ENCODE peak calls at places on chromosomes 2 and 18, in six cellular contexts. S is AG09309; M is NAMALWA; B is stimulated activated CD8-positive, alpha-beta memory T cell treated with anti-CD3 and anti-CD28 coated beads, Interleukin-12 subunit alpha, Interleukin-12 subunit beta, amount 100 ng/mL, for 4 hours; J is stimulated activated CD4-positive, alpha-beta T cell treated with anti-CD3 and anti-CD28 coated beads, TNF-alpha, amount 100 ng/mL, for 4 hours; N is HT1080. K is an unnamed sample.

GRCh38 chr2:164430166-164430783 is 191.0 kb downstream of the GRB14 start:
- DNase-seq in M (peak), J (no peak), N (peak), B (no peak), S (peak), K (no peak)

GRCh38 chr18:56235061-56235772 is 403.2 kb downstream of the TXNL1 start:
- DNase-seq in B (no peak), S (no peak), N (no peak), M (peak), J (no peak), K (no peak)

GRCh38 chr2:68952887-68953521 is at the start of gene GKN2:
- DNase-seq in N (no peak), J (no peak), B (no peak), M (no peak), S (no peak), K (no peak)

GRCh38 chr2:128765822-128766221 is 447.2 kb upstream of the HS6ST1 start:
- DNase-seq in M (no peak), B (no peak), S (no peak), J (no peak), N (no peak), K (no peak)

GRCh38 chr2:31402388-31402787 is 12.2 kb downstream of the XDH start:
- DNase-seq in B (no peak), M (no peak), S (no peak), J (no peak), N (peak), K (no peak)

GRCh38 chr2:95390881-95391321 is 11.6 kb upstream of the FAHD2A start:
- DNase-seq in S (no peak), N (no peak), B (no peak), M (no peak), J (no peak), K (no peak)

GRCh38 chr2:224442092-224442999 is 40.4 kb upstream of the FAM124B start:
- DNase-seq in B (no peak), M (no peak), J (no peak), S (no peak), N (no peak), K (no peak)

GRCh38 chr18:8301427-8302172 is 307.6 kb upstream of the RAB12 start:
- DNase-seq in N (no peak), S (no peak), M (no peak), B (no peak), J (no peak), K (no peak)

GRCh38 chr2:18599509-18600254 is 10.3 kb upstream of the NT5C1B start:
- DNase-seq in J (no peak), N (no peak), B (no peak), M (no peak), S (peak), K (no peak)

GRCh38 chr2:156845806-156846558 is 409.8 kb downstream of the GPD2 start:
- DNase-seq in S (no peak), B (no peak), N (no peak), M (no peak), J (no peak), K (no peak)

GRCh38 chr2:212548459-212548815 is 9.8 kb upstream of the ERBB4 start:
- DNase-seq in M (peak), N (peak), B (no peak), S (no peak), J (no peak), K (no peak)

GRCh38 chr2:29000481-29000880 is 19.4 kb downstream of the TOGARAM2 start:
- DNase-seq in S (no peak), N (no peak), B (peak), J (no peak), M (peak), K (no peak)

GRCh38 chr18:57921708-57922107 is 118.6 kb upstream of the ATP8B1 start:
- DNase-seq in B (no peak), M (no peak), S (no peak), N (peak), J (no peak), K (no peak)

GRCh38 chr2:18849841-18850578 is 260.6 kb upstream of the NT5C1B start:
- DNase-seq in B (no peak), J (no peak), S (no peak), N (no peak), M (no peak), K (no peak)

GRCh38 chr2:180876506-180876905 is 103.9 kb upstream of the UBE2E3 start:
- DNase-seq in M (no peak), J (no peak), S (no peak), B (no peak), N (no peak), K (no peak)

K was measured in stimulated activated naive CD4-positive, alpha-beta T cell treated with Interleukin-2 at 50 U/mL for 16 hours.